ENCODE peak calls at places on chromosomes 5 and 9, in four cellular contexts. O is SIG-M5, N is tibial artery, P is AG08396. C is an unnamed sample.
A peak's percentile ranks its signal among the peaks of the same experiment; 100 is the strongest.

GRCh38 chr9:124420991-124421543 is 5.8 kb upstream of the PSMB7 start:
- DNase-seq in P (no peak), N (no peak), O (no peak), C (no peak)

GRCh38 chr5:132677682-132678400 is 4.1 kb downstream of the IL4 start:
- DNase-seq in P (no peak), N (peak; percentile 25), O (no peak), C (no peak)

GRCh38 chr5:147669113-147669869 is 113.2 kb downstream of the JAKMIP2 start:
- DNase-seq in O (no peak), P (no peak), N (no peak), C (no peak)

GRCh38 chr9:109699019-109699418 is 81.0 kb upstream of the PALM2AKAP2 start:
- DNase-seq in P (no peak), O (no peak), N (no peak), C (no peak)

GRCh38 chr9:89421595-89421994 is 76.3 kb downstream of the SEMA4D start:
- DNase-seq in P (no peak), N (no peak), O (no peak), C (no peak)

GRCh38 chr9:131875828-131876485 is 136.1 kb upstream of the RAPGEF1 start:
- DNase-seq in P (peak; percentile 65), N (peak; percentile 29), O (no peak), C (peak; percentile 21)

GRCh38 chr9:12735669-12736068 is 39.2 kb upstream of the LURAP1L start:
- DNase-seq in P (no peak), N (no peak), O (no peak), C (no peak)

GRCh38 chr5:54915466-54916027 is 69.8 kb downstream of the ESM1 start:
- DNase-seq in N (no peak), P (no peak), O (no peak), C (no peak)

GRCh38 chr5:64958757-64959391 is 190.1 kb downstream of the CWC27 start:
- DNase-seq in P (peak; percentile 8), O (no peak), N (no peak), C (peak; percentile 34)

GRCh38 chr5:151303666-151304065 is at the start of gene SLC36A3:
- DNase-seq in N (no peak), P (no peak), O (no peak), C (no peak)

GRCh38 chr9:131500377-131500776 is 2.3 kb upstream of the POMT1 start:
- DNase-seq in N (no peak), O (no peak), P (no peak), C (peak; percentile 50)

GRCh38 chr5:88551724-88552345 is 283.2 kb upstream of the TMEM161B start:
- DNase-seq in P (no peak), O (no peak), N (no peak), C (no peak)

GRCh38 chr9:4573634-4574391 is 83.5 kb downstream of the SLC1A1 start:
- DNase-seq in N (no peak), P (no peak), O (no peak), C (no peak)

C was measured in epithelial cell of esophagus.